ENCODE peak calls at places on chromosome 22, in nine cellular contexts. One of them, this sample, is unnamed.

GRCh38 chr22:22787805-22788459 is 99.7 kb upstream of the IGLL5 start:
- DNase-seq in effector memory CD4-positive, alpha-beta T cell: peak; percentile 41
- DNase-seq in left ventricle myocardium inferior: peak; percentile 35
- DNase-seq in HT1080: peak; percentile 34
- DNase-seq in NCI-H146: peak; percentile 63
- DNase-seq in H9: peak; percentile 79
- DNase-seq in amygdala: no peak
- DNase-seq in lung microvascular endothelial cell: peak; percentile 62
- DNase-seq in activated T-helper 1 cell treated with Interleukin-2 at 50 U/mL for 16 hours: peak; percentile 56
- DNase-seq in this sample: no peak

GRCh38 chr22:29306830-29307657 is 594 bp downstream of the GAS2L1 start:
- DNase-seq in effector memory CD4-positive, alpha-beta T cell: peak; percentile 15
- DNase-seq in left ventricle myocardium inferior: peak; percentile 88
- DNase-seq in HT1080: peak; percentile 73
- DNase-seq in NCI-H146: peak; percentile 69
- DNase-seq in H9: peak; percentile 80
- DNase-seq in amygdala: no peak
- DNase-seq in lung microvascular endothelial cell: peak; percentile 76
- DNase-seq in activated T-helper 1 cell treated with Interleukin-2 at 50 U/mL for 16 hours: no peak
- DNase-seq in this sample: no peak

GRCh38 chr22:35135165-35135564 is 69.2 kb downstream of the ISX start:
- DNase-seq in effector memory CD4-positive, alpha-beta T cell: no peak
- DNase-seq in left ventricle myocardium inferior: no peak
- DNase-seq in HT1080: no peak
- DNase-seq in NCI-H146: no peak
- DNase-seq in H9: no peak
- DNase-seq in amygdala: no peak
- DNase-seq in lung microvascular endothelial cell: no peak
- DNase-seq in activated T-helper 1 cell treated with Interleukin-2 at 50 U/mL for 16 hours: no peak
- DNase-seq in this sample: no peak

GRCh38 chr22:24141586-24141985 is 39.7 kb upstream of the SUSD2 start:
- DNase-seq in effector memory CD4-positive, alpha-beta T cell: no peak
- DNase-seq in left ventricle myocardium inferior: no peak
- DNase-seq in HT1080: peak; percentile 57
- DNase-seq in NCI-H146: no peak
- DNase-seq in H9: no peak
- DNase-seq in amygdala: no peak
- DNase-seq in lung microvascular endothelial cell: no peak
- DNase-seq in activated T-helper 1 cell treated with Interleukin-2 at 50 U/mL for 16 hours: no peak
- DNase-seq in this sample: no peak

GRCh38 chr22:30857791-30858190 is 110.8 kb downstream of the MORC2 start:
- DNase-seq in effector memory CD4-positive, alpha-beta T cell: no peak
- DNase-seq in left ventricle myocardium inferior: no peak
- DNase-seq in HT1080: no peak
- DNase-seq in NCI-H146: no peak
- DNase-seq in H9: no peak
- DNase-seq in amygdala: no peak
- DNase-seq in lung microvascular endothelial cell: no peak
- DNase-seq in activated T-helper 1 cell treated with Interleukin-2 at 50 U/mL for 16 hours: no peak
- DNase-seq in this sample: peak; percentile 39

GRCh38 chr22:26401726-26402125 is 27.3 kb upstream of the ASPHD2 start:
- DNase-seq in effector memory CD4-positive, alpha-beta T cell: no peak
- DNase-seq in left ventricle myocardium inferior: no peak
- DNase-seq in HT1080: peak; percentile 11
- DNase-seq in NCI-H146: no peak
- DNase-seq in H9: peak; percentile 39
- DNase-seq in amygdala: no peak
- DNase-seq in lung microvascular endothelial cell: no peak
- DNase-seq in activated T-helper 1 cell treated with Interleukin-2 at 50 U/mL for 16 hours: no peak
- DNase-seq in this sample: no peak

GRCh38 chr22:48761546-48761945 is 1066.1 kb downstream of the BRD1 start:
- DNase-seq in effector memory CD4-positive, alpha-beta T cell: no peak
- DNase-seq in left ventricle myocardium inferior: no peak
- DNase-seq in HT1080: no peak
- DNase-seq in NCI-H146: no peak
- DNase-seq in H9: peak; percentile 10
- DNase-seq in amygdala: no peak
- DNase-seq in lung microvascular endothelial cell: no peak
- DNase-seq in activated T-helper 1 cell treated with Interleukin-2 at 50 U/mL for 16 hours: no peak
- DNase-seq in this sample: peak; percentile 50

GRCh38 chr22:24593810-24594568 is 1.1 kb upstream of the LRRC75B start:
- DNase-seq in effector memory CD4-positive, alpha-beta T cell: no peak
- DNase-seq in left ventricle myocardium inferior: no peak
- DNase-seq in HT1080: no peak
- DNase-seq in NCI-H146: no peak
- DNase-seq in H9: no peak
- DNase-seq in amygdala: no peak
- DNase-seq in lung microvascular endothelial cell: no peak
- DNase-seq in activated T-helper 1 cell treated with Interleukin-2 at 50 U/mL for 16 hours: no peak
- DNase-seq in this sample: no peak

GRCh38 chr22:50057292-50057867 is 718 bp downstream of the TTLL8 start:
- DNase-seq in effector memory CD4-positive, alpha-beta T cell: no peak
- DNase-seq in left ventricle myocardium inferior: no peak
- DNase-seq in HT1080: no peak
- DNase-seq in NCI-H146: no peak
- DNase-seq in H9: peak; percentile 15
- DNase-seq in amygdala: no peak
- DNase-seq in lung microvascular endothelial cell: no peak
- DNase-seq in activated T-helper 1 cell treated with Interleukin-2 at 50 U/mL for 16 hours: no peak
- DNase-seq in this sample: no peak

GRCh38 chr22:23762866-23763578 is at the start of gene C22orf15:
- DNase-seq in effector memory CD4-positive, alpha-beta T cell: no peak
- DNase-seq in left ventricle myocardium inferior: no peak
- DNase-seq in HT1080: peak; percentile 30
- DNase-seq in NCI-H146: no peak
- DNase-seq in H9: peak; percentile 77
- DNase-seq in amygdala: no peak
- DNase-seq in lung microvascular endothelial cell: peak; percentile 45
- DNase-seq in activated T-helper 1 cell treated with Interleukin-2 at 50 U/mL for 16 hours: no peak
- DNase-seq in this sample: no peak

GRCh38 chr22:17910561-17911311 is 113.6 kb downstream of the MICAL3 start:
- DNase-seq in effector memory CD4-positive, alpha-beta T cell: no peak
- DNase-seq in left ventricle myocardium inferior: peak; percentile 78
- DNase-seq in HT1080: peak; percentile 87
- DNase-seq in NCI-H146: no peak
- DNase-seq in H9: peak; percentile 80
- DNase-seq in amygdala: no peak
- DNase-seq in lung microvascular endothelial cell: peak; percentile 91
- DNase-seq in activated T-helper 1 cell treated with Interleukin-2 at 50 U/mL for 16 hours: no peak
- DNase-seq in this sample: peak; percentile 44

GRCh38 chr22:25143161-25144076 is 56.2 kb upstream of the CRYBB3 start:
- DNase-seq in effector memory CD4-positive, alpha-beta T cell: no peak
- DNase-seq in left ventricle myocardium inferior: no peak
- DNase-seq in HT1080: no peak
- DNase-seq in NCI-H146: no peak
- DNase-seq in H9: no peak
- DNase-seq in amygdala: no peak
- DNase-seq in lung microvascular endothelial cell: peak; percentile 36
- DNase-seq in activated T-helper 1 cell treated with Interleukin-2 at 50 U/mL for 16 hours: no peak
- DNase-seq in this sample: no peak

GRCh38 chr22:48874956-48875355 is 952.7 kb downstream of the BRD1 start:
- DNase-seq in effector memory CD4-positive, alpha-beta T cell: no peak
- DNase-seq in left ventricle myocardium inferior: no peak
- DNase-seq in HT1080: no peak
- DNase-seq in NCI-H146: no peak
- DNase-seq in H9: no peak
- DNase-seq in amygdala: no peak
- DNase-seq in lung microvascular endothelial cell: no peak
- DNase-seq in activated T-helper 1 cell treated with Interleukin-2 at 50 U/mL for 16 hours: no peak
- DNase-seq in this sample: no peak

GRCh38 chr22:42926034-42926433 is 69.0 kb upstream of the ARFGAP3 start:
- DNase-seq in effector memory CD4-positive, alpha-beta T cell: no peak
- DNase-seq in left ventricle myocardium inferior: no peak
- DNase-seq in HT1080: no peak
- DNase-seq in NCI-H146: no peak
- DNase-seq in H9: no peak
- DNase-seq in amygdala: no peak
- DNase-seq in lung microvascular endothelial cell: peak; percentile 74
- DNase-seq in activated T-helper 1 cell treated with Interleukin-2 at 50 U/mL for 16 hours: no peak
- DNase-seq in this sample: no peak

GRCh38 chr22:43891360-43892182 is at the start of gene PNPLA5:
- DNase-seq in effector memory CD4-positive, alpha-beta T cell: no peak
- DNase-seq in left ventricle myocardium inferior: no peak
- DNase-seq in HT1080: no peak
- DNase-seq in NCI-H146: no peak
- DNase-seq in H9: peak; percentile 87
- DNase-seq in amygdala: no peak
- DNase-seq in lung microvascular endothelial cell: no peak
- DNase-seq in activated T-helper 1 cell treated with Interleukin-2 at 50 U/mL for 16 hours: no peak
- DNase-seq in this sample: no peak

GRCh38 chr22:23063539-23064380 is 6.6 kb upstream of the GNAZ start:
- DNase-seq in effector memory CD4-positive, alpha-beta T cell: no peak
- DNase-seq in left ventricle myocardium inferior: no peak
- DNase-seq in HT1080: no peak
- DNase-seq in NCI-H146: no peak
- DNase-seq in H9: peak; percentile 20
- DNase-seq in amygdala: no peak
- DNase-seq in lung microvascular endothelial cell: no peak
- DNase-seq in activated T-helper 1 cell treated with Interleukin-2 at 50 U/mL for 16 hours: no peak
- DNase-seq in this sample: no peak

GRCh38 chr22:19719055-19719482 is 4.3 kb upstream of the GP1BB start:
- DNase-seq in effector memory CD4-positive, alpha-beta T cell: no peak
- DNase-seq in left ventricle myocardium inferior: peak; percentile 49
- DNase-seq in HT1080: no peak
- DNase-seq in NCI-H146: no peak
- DNase-seq in H9: no peak
- DNase-seq in amygdala: no peak
- DNase-seq in lung microvascular endothelial cell: no peak
- DNase-seq in activated T-helper 1 cell treated with Interleukin-2 at 50 U/mL for 16 hours: no peak
- DNase-seq in this sample: no peak

GRCh38 chr22:32144875-32145274 is 14.2 kb downstream of the C22orf42 start:
- DNase-seq in effector memory CD4-positive, alpha-beta T cell: no peak
- DNase-seq in left ventricle myocardium inferior: no peak
- DNase-seq in HT1080: no peak
- DNase-seq in NCI-H146: no peak
- DNase-seq in H9: no peak
- DNase-seq in amygdala: no peak
- DNase-seq in lung microvascular endothelial cell: no peak
- DNase-seq in activated T-helper 1 cell treated with Interleukin-2 at 50 U/mL for 16 hours: no peak
- DNase-seq in this sample: no peak

GRCh38 chr22:44580176-44580575 is 82.1 kb upstream of the RTL6 start:
- DNase-seq in effector memory CD4-positive, alpha-beta T cell: no peak
- DNase-seq in left ventricle myocardium inferior: no peak
- DNase-seq in HT1080: no peak
- DNase-seq in NCI-H146: no peak
- DNase-seq in H9: peak; percentile 19
- DNase-seq in amygdala: no peak
- DNase-seq in lung microvascular endothelial cell: no peak
- DNase-seq in activated T-helper 1 cell treated with Interleukin-2 at 50 U/mL for 16 hours: no peak
- DNase-seq in this sample: peak; percentile 56

GRCh38 chr22:21067075-21067900 is 21.5 kb downstream of the LRRC74B start:
- DNase-seq in effector memory CD4-positive, alpha-beta T cell: no peak
- DNase-seq in left ventricle myocardium inferior: no peak
- DNase-seq in HT1080: no peak
- DNase-seq in NCI-H146: no peak
- DNase-seq in H9: no peak
- DNase-seq in amygdala: no peak
- DNase-seq in lung microvascular endothelial cell: no peak
- DNase-seq in activated T-helper 1 cell treated with Interleukin-2 at 50 U/mL for 16 hours: no peak
- DNase-seq in this sample: no peak

GRCh38 chr22:19179472-19180048 is 1.0 kb upstream of the SLC25A1 start:
- DNase-seq in effector memory CD4-positive, alpha-beta T cell: no peak
- DNase-seq in left ventricle myocardium inferior: peak; percentile 73
- DNase-seq in HT1080: peak; percentile 73
- DNase-seq in NCI-H146: peak; percentile 65
- DNase-seq in H9: peak; percentile 88
- DNase-seq in amygdala: no peak
- DNase-seq in lung microvascular endothelial cell: peak; percentile 89
- DNase-seq in activated T-helper 1 cell treated with Interleukin-2 at 50 U/mL for 16 hours: no peak
- DNase-seq in this sample: peak; percentile 85

GRCh38 chr22:19997561-19998231 is 18.9 kb downstream of the ARVCF start:
- DNase-seq in effector memory CD4-positive, alpha-beta T cell: no peak
- DNase-seq in left ventricle myocardium inferior: no peak
- DNase-seq in HT1080: no peak
- DNase-seq in NCI-H146: no peak
- DNase-seq in H9: no peak
- DNase-seq in amygdala: no peak
- DNase-seq in lung microvascular endothelial cell: no peak
- DNase-seq in activated T-helper 1 cell treated with Interleukin-2 at 50 U/mL for 16 hours: no peak
- DNase-seq in this sample: no peak

GRCh38 chr22:50739279-50739691 is 1.3 kb downstream of the ACR start:
- DNase-seq in effector memory CD4-positive, alpha-beta T cell: no peak
- DNase-seq in left ventricle myocardium inferior: no peak
- DNase-seq in HT1080: no peak
- DNase-seq in NCI-H146: no peak
- DNase-seq in H9: peak; percentile 17
- DNase-seq in amygdala: no peak
- DNase-seq in lung microvascular endothelial cell: no peak
- DNase-seq in activated T-helper 1 cell treated with Interleukin-2 at 50 U/mL for 16 hours: no peak
- DNase-seq in this sample: no peak

GRCh38 chr22:30910358-30910757 is 58.2 kb downstream of the MORC2 start:
- DNase-seq in effector memory CD4-positive, alpha-beta T cell: no peak
- DNase-seq in left ventricle myocardium inferior: no peak
- DNase-seq in HT1080: no peak
- DNase-seq in NCI-H146: peak; percentile 29
- DNase-seq in H9: no peak
- DNase-seq in amygdala: no peak
- DNase-seq in lung microvascular endothelial cell: no peak
- DNase-seq in activated T-helper 1 cell treated with Interleukin-2 at 50 U/mL for 16 hours: no peak
- DNase-seq in this sample: no peak

GRCh38 chr22:37431366-37431765 is 4.1 kb upstream of the ELFN2 start:
- DNase-seq in effector memory CD4-positive, alpha-beta T cell: no peak
- DNase-seq in left ventricle myocardium inferior: no peak
- DNase-seq in HT1080: peak; percentile 79
- DNase-seq in NCI-H146: no peak
- DNase-seq in H9: no peak
- DNase-seq in amygdala: no peak
- DNase-seq in lung microvascular endothelial cell: no peak
- DNase-seq in activated T-helper 1 cell treated with Interleukin-2 at 50 U/mL for 16 hours: no peak
- DNase-seq in this sample: no peak

GRCh38 chr22:36913431-36914382 is at the start of gene CSF2RB:
- DNase-seq in effector memory CD4-positive, alpha-beta T cell: no peak
- DNase-seq in left ventricle myocardium inferior: peak; percentile 43
- DNase-seq in HT1080: no peak
- DNase-seq in NCI-H146: no peak
- DNase-seq in H9: no peak
- DNase-seq in amygdala: no peak
- DNase-seq in lung microvascular endothelial cell: peak; percentile 37
- DNase-seq in activated T-helper 1 cell treated with Interleukin-2 at 50 U/mL for 16 hours: no peak
- DNase-seq in this sample: no peak

GRCh38 chr22:27810566-27810965 is 9.0 kb upstream of the MN1 start:
- DNase-seq in effector memory CD4-positive, alpha-beta T cell: no peak
- DNase-seq in left ventricle myocardium inferior: peak; percentile 62
- DNase-seq in HT1080: no peak
- DNase-seq in NCI-H146: peak; percentile 42
- DNase-seq in H9: no peak
- DNase-seq in amygdala: no peak
- DNase-seq in lung microvascular endothelial cell: peak; percentile 24
- DNase-seq in activated T-helper 1 cell treated with Interleukin-2 at 50 U/mL for 16 hours: no peak
- DNase-seq in this sample: peak; percentile 73

GRCh38 chr22:27598792-27599191 is 202.8 kb downstream of the MN1 start:
- DNase-seq in effector memory CD4-positive, alpha-beta T cell: no peak
- DNase-seq in left ventricle myocardium inferior: no peak
- DNase-seq in HT1080: no peak
- DNase-seq in NCI-H146: no peak
- DNase-seq in H9: no peak
- DNase-seq in amygdala: no peak
- DNase-seq in lung microvascular endothelial cell: no peak
- DNase-seq in activated T-helper 1 cell treated with Interleukin-2 at 50 U/mL for 16 hours: no peak
- DNase-seq in this sample: no peak

GRCh38 chr22:19679476-19680099 is 34.7 kb upstream of the SEPTIN5 start:
- DNase-seq in effector memory CD4-positive, alpha-beta T cell: peak; percentile 9
- DNase-seq in left ventricle myocardium inferior: peak; percentile 46
- DNase-seq in HT1080: no peak
- DNase-seq in NCI-H146: peak; percentile 7
- DNase-seq in H9: peak; percentile 79
- DNase-seq in amygdala: no peak
- DNase-seq in lung microvascular endothelial cell: peak; percentile 12
- DNase-seq in activated T-helper 1 cell treated with Interleukin-2 at 50 U/mL for 16 hours: peak; percentile 29
- DNase-seq in this sample: no peak

This sample was measured in ascending aorta.